ENCODE peak calls at places on chromosome 16, in nine cellular contexts. B, M, X, Y, G, Q, T, U and J are unnamed samples.
A peak's percentile ranks its signal among the peaks of the same experiment; 100 is the strongest.

GRCh38 chr16:13171313-13171712 is 269.9 kb downstream of the SHISA9 start:
- DNase-seq in B (no peak), M (no peak), X (no peak), Y (no peak), G (no peak), Q (no peak), T (no peak), U (no peak), J (no peak)

GRCh38 chr16:13148294-13148693 is 246.9 kb downstream of the SHISA9 start:
- DNase-seq in B (no peak), M (no peak), X (no peak), Y (no peak), G (no peak), Q (no peak), T (no peak), U (no peak), J (no peak)

GRCh38 chr16:46482895-46483294 is 138.3 kb downstream of the SHCBP1 start:
- DNase-seq in B (no peak), M (no peak), X (no peak), Y (no peak), G (no peak), Q (no peak), T (no peak), U (no peak), J (no peak)

GRCh38 chr16:85979605-85980004 is 80.6 kb downstream of the IRF8 start:
- DNase-seq in B (no peak), M (no peak), X (no peak), Y (peak; percentile 72), G (no peak), Q (no peak), T (no peak), U (no peak), J (peak; percentile 84)

GRCh38 chr16:81429045-81429521 is 15.5 kb upstream of the CMIP start:
- DNase-seq in B (no peak), M (no peak), X (no peak), Y (no peak), G (no peak), Q (no peak), T (peak; percentile 36), U (no peak), J (no peak)

GRCh38 chr16:84947022-84947421 is 64.3 kb downstream of the ZDHHC7 start:
- DNase-seq in B (no peak), M (no peak), X (no peak), Y (no peak), G (no peak), Q (no peak), T (no peak), U (peak; percentile 11), J (peak; percentile 23)

GRCh38 chr16:86222965-86223551 is 287.3 kb upstream of the FOXF1 start:
- DNase-seq in B (no peak), M (no peak), X (no peak), Y (no peak), G (no peak), Q (no peak), T (no peak), U (no peak), J (no peak)

GRCh38 chr16:31476305-31477219 is 4.6 kb downstream of the TGFB1I1 start:
- DNase-seq in B (peak; percentile 82), M (no peak), X (no peak), Y (peak; percentile 96), G (peak; percentile 92), Q (peak; percentile 84), T (peak; percentile 89), U (no peak), J (peak; percentile 78)

GRCh38 chr16:75218256-75219076 is at the start of gene CTRB1:
- DNase-seq in B (no peak), M (no peak), X (no peak), Y (no peak), G (no peak), Q (no peak), T (no peak), U (no peak), J (peak; percentile 38)

GRCh38 chr16:28984619-28985135 is at the start of gene LAT:
- DNase-seq in B (peak; percentile 71), M (no peak), X (no peak), Y (peak; percentile 85), G (peak; percentile 89), Q (peak; percentile 60), T (no peak), U (no peak), J (no peak)

GRCh38 chr16:16014329-16015224 is 65.2 kb downstream of the ABCC1 start:
- DNase-seq in B (no peak), M (no peak), X (no peak), Y (no peak), G (no peak), Q (no peak), T (no peak), U (no peak), J (no peak)

GRCh38 chr16:30570621-30571443 is 682 bp downstream of the ZNF688 start:
- DNase-seq in B (no peak), M (no peak), X (peak; percentile 19), Y (peak; percentile 57), G (no peak), Q (no peak), T (no peak), U (peak; percentile 61), J (peak; percentile 50)

GRCh38 chr16:13193721-13194120 is 292.3 kb downstream of the SHISA9 start:
- DNase-seq in B (no peak), M (no peak), X (no peak), Y (no peak), G (no peak), Q (no peak), T (no peak), U (no peak), J (no peak)

GRCh38 chr16:57544129-57544653 is 1.7 kb downstream of the ADGRG5 start:
- DNase-seq in B (no peak), M (no peak), X (no peak), Y (no peak), G (no peak), Q (no peak), T (no peak), U (no peak), J (no peak)

GRCh38 chr16:81590714-81591537 is 146.3 kb downstream of the CMIP start:
- DNase-seq in B (no peak), M (no peak), X (no peak), Y (no peak), G (no peak), Q (no peak), T (no peak), U (no peak), J (no peak)

GRCh38 chr16:89791278-89791995 is 25.0 kb downstream of the FANCA start:
- DNase-seq in B (no peak), M (no peak), X (no peak), Y (peak; percentile 34), G (no peak), Q (no peak), T (no peak), U (peak; percentile 36), J (no peak)

GRCh38 chr16:56657555-56658430 is at the start of gene MT1F:
- DNase-seq in B (peak; percentile 59), M (peak; percentile 11), X (peak; percentile 89), Y (peak; percentile 97), G (peak; percentile 78), Q (peak; percentile 27), T (peak; percentile 33), U (peak; percentile 90), J (peak; percentile 38)

GRCh38 chr16:35562471-35562870 is 2103.1 kb downstream of the TP53TG3F start:
- DNase-seq in B (no peak), M (no peak), X (no peak), Y (no peak), G (no peak), Q (no peak), T (no peak), U (no peak), J (no peak)

GRCh38 chr16:22250522-22250921 is 44.4 kb downstream of the EEF2K start:
- DNase-seq in B (no peak), M (no peak), X (no peak), Y (no peak), G (no peak), Q (no peak), T (peak; percentile 31), U (no peak), J (no peak)

GRCh38 chr16:30548392-30549255 is 9.6 kb downstream of the ZNF764 start:
- DNase-seq in B (no peak), M (no peak), X (no peak), Y (no peak), G (no peak), Q (no peak), T (peak; percentile 76), U (no peak), J (no peak)

GRCh38 chr16:57616241-57616640 is 12.2 kb upstream of the ADGRG1 start:
- DNase-seq in B (no peak), M (no peak), X (no peak), Y (no peak), G (no peak), Q (no peak), T (no peak), U (no peak), J (no peak)

GRCh38 chr16:48212033-48212432 is 32.1 kb upstream of the LONP2 start:
- DNase-seq in B (no peak), M (no peak), X (peak; percentile 14), Y (no peak), G (no peak), Q (no peak), T (no peak), U (no peak), J (no peak)

GRCh38 chr16:2867661-2867986 is 9.7 kb upstream of the PRSS22 start:
- DNase-seq in B (no peak), M (no peak), X (no peak), Y (no peak), G (no peak), Q (no peak), T (no peak), U (no peak), J (no peak)

GRCh38 chr16:17827313-17827712 is 356.6 kb upstream of the XYLT1 start:
- DNase-seq in B (no peak), M (no peak), X (no peak), Y (no peak), G (no peak), Q (no peak), T (no peak), U (no peak), J (no peak)

GRCh38 chr16:29011851-29012250 is 27.0 kb downstream of the LAT start:
- DNase-seq in B (no peak), M (no peak), X (no peak), Y (no peak), G (no peak), Q (no peak), T (no peak), U (no peak), J (no peak)

GRCh38 chr16:4085405-4085970 is 30.8 kb downstream of the ADCY9 start:
- DNase-seq in B (no peak), M (no peak), X (no peak), Y (no peak), G (no peak), Q (no peak), T (no peak), U (no peak), J (no peak)

GRCh38 chr16:2715519-2715918 is 4.5 kb downstream of the PRSS27 start:
- DNase-seq in B (peak; percentile 75), M (no peak), X (peak; percentile 23), Y (peak; percentile 79), G (peak; percentile 77), Q (peak; percentile 60), T (peak; percentile 66), U (no peak), J (peak; percentile 61)

GRCh38 chr16:27324851-27325301 is 11.1 kb downstream of the IL4R start:
- DNase-seq in B (no peak), M (no peak), X (no peak), Y (no peak), G (no peak), Q (no peak), T (no peak), U (no peak), J (peak; percentile 48)

GRCh38 chr16:66131156-66131807 is 235.2 kb upstream of the CDH5 start:
- DNase-seq in B (no peak), M (no peak), X (peak; percentile 39), Y (no peak), G (no peak), Q (no peak), T (no peak), U (no peak), J (no peak)

GRCh38 chr16:69890114-69890890 is 60.8 kb upstream of the CLEC18A start:
- DNase-seq in B (no peak), M (peak; percentile 95), X (peak; percentile 27), Y (peak; percentile 58), G (no peak), Q (no peak), T (no peak), U (peak; percentile 58), J (peak; percentile 81)

GRCh38 chr16:78866556-78866955 is 734.0 kb downstream of the MAF start:
- DNase-seq in B (no peak), M (no peak), X (no peak), Y (no peak), G (no peak), Q (no peak), T (no peak), U (peak; percentile 4), J (no peak)